ENCODE peak calls at places on chromosomes 4 and X, in five cellular contexts. G is MM.1S, C is AG08396, I is cardiac muscle cell, M is WTC11. P is an unnamed sample.

GRCh38 chr4:139453371-139454110 is 380 bp upstream of the RAB33B start:
- DNase-seq in M (peak), G (peak), C (peak), I (peak), P (peak)

GRCh38 chr4:122576261-122577188 is 44.3 kb downstream of the IL21 start:
- DNase-seq in C (peak), I (peak), M (no peak), G (peak), P (peak)

GRCh38 chr4:121370729-121371325 is 10.0 kb downstream of the QRFPR start:
- DNase-seq in I (peak), G (peak), C (peak), M (peak), P (peak)

GRCh38 chr4:184473515-184474260 is 662 bp downstream of the IRF2 start:
- DNase-seq in C (peak), G (peak), I (peak), M (peak), P (peak)

GRCh38 chrX:50903387-50904027 is 7.0 kb upstream of the BMP15 start:
- DNase-seq in I (peak), G (peak), C (peak), M (peak), P (peak)

GRCh38 chr4:167622481-167623240 is 388.4 kb upstream of the SPOCK3 start:
- DNase-seq in C (peak), M (peak), G (peak), I (peak), P (peak)

GRCh38 chrX:74232859-74233258 is 71.1 kb upstream of the ZCCHC13 start:
- DNase-seq in I (peak), M (no peak), G (no peak), C (no peak), P (no peak)

GRCh38 chrX:636971-637659 is 6.5 kb downstream of the SHOX start:
- DNase-seq in G (no peak), C (no peak), M (no peak), I (no peak), P (no peak)

GRCh38 chrX:107454302-107454701 is 4.8 kb downstream of the FRMPD3 start:
- DNase-seq in M (no peak), I (no peak), G (no peak), C (no peak), P (no peak)

GRCh38 chr4:176575141-176575731 is 217.5 kb downstream of the VEGFC start:
- DNase-seq in C (no peak), I (no peak), M (no peak), G (no peak), P (no peak)

GRCh38 chr4:80140237-80140636 is 57.1 kb upstream of the PRDM8 start:
- DNase-seq in C (no peak), G (no peak), I (no peak), M (no peak), P (no peak)

GRCh38 chr4:24121395-24122175 is 231.7 kb upstream of the PPARGC1A start:
- DNase-seq in M (no peak), I (no peak), C (no peak), G (peak), P (no peak)

GRCh38 chr4:168673476-168673875 is 176.6 kb downstream of the PALLD start:
- DNase-seq in C (no peak), G (no peak), M (no peak), I (no peak), P (no peak)

GRCh38 chr4:6957148-6957520 is 47.5 kb downstream of the TBC1D14 start:
- DNase-seq in M (no peak), C (no peak), G (no peak), I (no peak), P (no peak)

GRCh38 chr4:63170923-63171322 is 1238.3 kb downstream of the TECRL start:
- DNase-seq in I (no peak), M (no peak), C (no peak), G (no peak), P (no peak)

GRCh38 chr4:153257151-153257620 is 52.9 kb downstream of the TRIM2 start:
- DNase-seq in M (peak), I (peak), G (no peak), C (peak), P (no peak)

GRCh38 chr4:86359944-86360478 is at the start of gene MAPK10:
- DNase-seq in M (peak), C (no peak), G (peak), I (peak), P (peak)

GRCh38 chr4:7420661-7421040 is 14.1 kb downstream of the PSAPL1 start:
- DNase-seq in M (no peak), C (no peak), I (no peak), G (no peak), P (no peak)

GRCh38 chr4:52659016-52659721 is at the start of gene USP46:
- DNase-seq in M (peak), C (peak), I (peak), G (peak), P (peak)